ENCODE peak calls at places on chromosomes 5 and 9, in five cellular contexts. One of them, this sample, is unnamed.
A peak's percentile ranks its signal among the peaks of the same experiment; 100 is the strongest.

GRCh38 chr9:97666907-97667686 is 30.0 kb downstream of the XPA start:
- DNase-seq in breast epithelium: no peak
- DNase-seq in gastrocnemius medialis: no peak
- DNase-seq in astrocyte: no peak
- DNase-seq in Panc1: no peak
- DNase-seq in this sample: no peak

GRCh38 chr5:125961150-125961549 is 462.1 kb upstream of the GRAMD2B start:
- DNase-seq in breast epithelium: no peak
- DNase-seq in gastrocnemius medialis: no peak
- DNase-seq in astrocyte: no peak
- DNase-seq in Panc1: no peak
- DNase-seq in this sample: no peak

GRCh38 chr5:96250782-96251181 is 182.3 kb downstream of the PCSK1 start:
- DNase-seq in breast epithelium: no peak
- DNase-seq in gastrocnemius medialis: no peak
- DNase-seq in astrocyte: no peak
- DNase-seq in Panc1: no peak
- DNase-seq in this sample: no peak

GRCh38 chr5:103373576-103374472 is 115.3 kb downstream of the MACIR start:
- DNase-seq in breast epithelium: no peak
- DNase-seq in gastrocnemius medialis: no peak
- DNase-seq in astrocyte: no peak
- DNase-seq in Panc1: no peak
- DNase-seq in this sample: no peak

GRCh38 chr9:38659538-38659937 is 39.1 kb upstream of the ANKRD18A start:
- DNase-seq in breast epithelium: no peak
- DNase-seq in gastrocnemius medialis: no peak
- DNase-seq in astrocyte: no peak
- DNase-seq in Panc1: no peak
- DNase-seq in this sample: no peak

GRCh38 chr5:143119881-143120341 is 283.6 kb downstream of the NR3C1 start:
- DNase-seq in breast epithelium: no peak
- DNase-seq in gastrocnemius medialis: no peak
- DNase-seq in astrocyte: no peak
- DNase-seq in Panc1: no peak
- DNase-seq in this sample: no peak

GRCh38 chr5:133962801-133963476 is 5.5 kb downstream of the C5orf15 start:
- DNase-seq in breast epithelium: no peak
- DNase-seq in gastrocnemius medialis: no peak
- DNase-seq in astrocyte: peak; percentile 91
- DNase-seq in Panc1: no peak
- DNase-seq in this sample: no peak

GRCh38 chr9:124776952-124777645 is at the start of gene OLFML2A:
- DNase-seq in breast epithelium: peak; percentile 51
- DNase-seq in gastrocnemius medialis: no peak
- DNase-seq in astrocyte: no peak
- DNase-seq in Panc1: no peak
- DNase-seq in this sample: no peak

GRCh38 chr9:109417054-109417453 is 81.1 kb downstream of the PTPN3 start:
- DNase-seq in breast epithelium: no peak
- DNase-seq in gastrocnemius medialis: no peak
- DNase-seq in astrocyte: peak; percentile 22
- DNase-seq in Panc1: no peak
- DNase-seq in this sample: no peak

GRCh38 chr5:22560115-22560514 is 293.0 kb downstream of the CDH12 start:
- DNase-seq in breast epithelium: no peak
- DNase-seq in gastrocnemius medialis: no peak
- DNase-seq in astrocyte: peak; percentile 78
- DNase-seq in Panc1: no peak
- DNase-seq in this sample: no peak

GRCh38 chr5:141898448-141899094 is 20.4 kb upstream of the PCDH1 start:
- DNase-seq in breast epithelium: no peak
- DNase-seq in gastrocnemius medialis: no peak
- DNase-seq in astrocyte: no peak
- DNase-seq in Panc1: no peak
- DNase-seq in this sample: no peak

GRCh38 chr9:128715436-128715750 is 8.5 kb downstream of the ZDHHC12 start:
- DNase-seq in breast epithelium: no peak
- DNase-seq in gastrocnemius medialis: no peak
- DNase-seq in astrocyte: no peak
- DNase-seq in Panc1: no peak
- DNase-seq in this sample: no peak

GRCh38 chr5:149782018-149782899 is 52.1 kb downstream of the PPARGC1B start:
- DNase-seq in breast epithelium: no peak
- DNase-seq in gastrocnemius medialis: no peak
- DNase-seq in astrocyte: peak; percentile 62
- DNase-seq in Panc1: no peak
- DNase-seq in this sample: no peak

GRCh38 chr9:97900738-97901565 is 21.3 kb downstream of the TRMO start:
- DNase-seq in breast epithelium: no peak
- DNase-seq in gastrocnemius medialis: no peak
- DNase-seq in astrocyte: peak; percentile 13
- DNase-seq in Panc1: no peak
- DNase-seq in this sample: no peak

GRCh38 chr9:104772707-104773106 is 8.8 kb downstream of the NIPSNAP3B start:
- DNase-seq in breast epithelium: no peak
- DNase-seq in gastrocnemius medialis: peak; percentile 46
- DNase-seq in astrocyte: no peak
- DNase-seq in Panc1: no peak
- DNase-seq in this sample: no peak

GRCh38 chr5:1513326-1514026 is 10.3 kb downstream of the LPCAT1 start:
- DNase-seq in breast epithelium: peak; percentile 31
- DNase-seq in gastrocnemius medialis: peak; percentile 1
- DNase-seq in astrocyte: no peak
- DNase-seq in Panc1: no peak
- DNase-seq in this sample: peak; percentile 1

GRCh38 chr5:81825237-81825636 is 74.3 kb upstream of the SSBP2 start:
- DNase-seq in breast epithelium: peak; percentile 59
- DNase-seq in gastrocnemius medialis: peak; percentile 47
- DNase-seq in astrocyte: peak; percentile 63
- DNase-seq in Panc1: no peak
- DNase-seq in this sample: no peak

GRCh38 chr9:17425379-17425778 is 153.5 kb upstream of the SH3GL2 start:
- DNase-seq in breast epithelium: no peak
- DNase-seq in gastrocnemius medialis: no peak
- DNase-seq in astrocyte: no peak
- DNase-seq in Panc1: no peak
- DNase-seq in this sample: no peak
- TF ChIP-seq CTCF in breast epithelium: no peak
- TF ChIP-seq CTCF in gastrocnemius medialis: no peak
- TF ChIP-seq CTCF in astrocyte: no peak
- TF ChIP-seq CTCF in Panc1: no peak
- TF ChIP-seq CTCF in this sample: no peak

GRCh38 chr9:95067057-95067456 is 250.5 kb downstream of the FANCC start:
- DNase-seq in breast epithelium: no peak
- DNase-seq in gastrocnemius medialis: no peak
- DNase-seq in astrocyte: no peak
- DNase-seq in Panc1: no peak
- DNase-seq in this sample: no peak

GRCh38 chr9:95065224-95065623 is 252.3 kb downstream of the FANCC start:
- DNase-seq in breast epithelium: no peak
- DNase-seq in gastrocnemius medialis: no peak
- DNase-seq in astrocyte: no peak
- DNase-seq in Panc1: no peak
- DNase-seq in this sample: no peak

GRCh38 chr9:95071450-95071849 is 246.1 kb downstream of the FANCC start:
- DNase-seq in breast epithelium: no peak
- DNase-seq in gastrocnemius medialis: no peak
- DNase-seq in astrocyte: no peak
- DNase-seq in Panc1: no peak
- DNase-seq in this sample: no peak

GRCh38 chr9:95070549-95071021 is 246.9 kb downstream of the FANCC start:
- DNase-seq in breast epithelium: no peak
- DNase-seq in gastrocnemius medialis: no peak
- DNase-seq in astrocyte: no peak
- DNase-seq in Panc1: no peak
- DNase-seq in this sample: no peak

DNA sequence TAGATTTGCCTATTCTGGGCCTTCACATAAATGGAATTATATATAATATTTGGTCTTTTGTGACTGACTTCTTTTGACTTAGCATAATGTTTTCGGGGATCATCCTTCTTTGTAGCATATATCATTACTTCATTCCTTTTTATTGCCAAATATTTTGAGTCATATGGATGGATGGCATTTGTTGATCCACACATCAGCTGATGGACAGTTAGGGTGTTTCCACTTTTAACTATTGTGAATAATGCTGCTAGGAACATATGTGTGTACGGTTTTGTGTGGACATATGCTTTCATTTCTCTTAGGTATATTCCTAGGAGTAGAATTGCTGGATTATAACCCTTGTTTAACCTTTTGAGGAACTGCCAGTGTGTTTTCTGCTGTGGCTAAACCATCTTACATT is 249.6 kb downstream of the FANCC start:
- DNase-seq in breast epithelium: no peak
- DNase-seq in gastrocnemius medialis: no peak
- DNase-seq in astrocyte: no peak
- DNase-seq in Panc1: no peak
- DNase-seq in this sample: no peak
- H3K4me1 ChIP-seq in breast epithelium: no peaks in the 10 kb centered on the region
- H3K4me1 ChIP-seq in gastrocnemius medialis: peaks cover 100% of the 10 kb centered on the region
- H3K4me1 ChIP-seq in astrocyte: no peaks in the 10 kb centered on the region
- H3K4me1 ChIP-seq in Panc1: peaks cover 17% of the 10 kb centered on the region
- H3K4me1 ChIP-seq in this sample: peaks cover 100% of the 10 kb centered on the region

GRCh38 chr5:17620627-17621026 is 10.4 kb downstream of the TAF11L12 start:
- DNase-seq in breast epithelium: no peak
- DNase-seq in gastrocnemius medialis: no peak
- DNase-seq in astrocyte: no peak
- DNase-seq in Panc1: no peak
- DNase-seq in this sample: no peak
- TF ChIP-seq CTCF in breast epithelium: no peak
- TF ChIP-seq CTCF in gastrocnemius medialis: no peak
- TF ChIP-seq CTCF in astrocyte: no peak
- TF ChIP-seq CTCF in Panc1: peak; percentile 62
- TF ChIP-seq CTCF in this sample: no peak

GRCh38 chr5:56467176-56467717 is 234.1 kb upstream of the ANKRD55 start:
- DNase-seq in breast epithelium: no peak
- DNase-seq in gastrocnemius medialis: no peak
- DNase-seq in astrocyte: no peak
- DNase-seq in Panc1: no peak
- DNase-seq in this sample: no peak
- H3K4me1 ChIP-seq in breast epithelium: peaks cover 3% of the 10 kb centered on the region
- H3K4me1 ChIP-seq in gastrocnemius medialis: peaks cover 5% of the 10 kb centered on the region
- H3K4me1 ChIP-seq in astrocyte: no peaks in the 10 kb centered on the region
- H3K4me1 ChIP-seq in Panc1: no peaks in the 10 kb centered on the region
- H3K4me1 ChIP-seq in this sample: no peaks in the 10 kb centered on the region

GRCh38 chr5:170630711-170631141 is 126.9 kb downstream of the KCNIP1 start:
- DNase-seq in breast epithelium: no peak
- DNase-seq in gastrocnemius medialis: no peak
- DNase-seq in astrocyte: no peak
- DNase-seq in Panc1: no peak
- DNase-seq in this sample: no peak

GRCh38 chr5:170632985-170633234 is 129.1 kb downstream of the KCNIP1 start:
- DNase-seq in breast epithelium: no peak
- DNase-seq in gastrocnemius medialis: no peak
- DNase-seq in astrocyte: no peak
- DNase-seq in Panc1: no peak
- DNase-seq in this sample: peak; percentile 19

GRCh38 chr5:170630226-170630625 is 126.4 kb downstream of the KCNIP1 start:
- DNase-seq in breast epithelium: no peak
- DNase-seq in gastrocnemius medialis: no peak
- DNase-seq in astrocyte: no peak
- DNase-seq in Panc1: no peak
- DNase-seq in this sample: no peak

GRCh38 chr5:170632266-170632984 is 128.6 kb downstream of the KCNIP1 start:
- DNase-seq in breast epithelium: no peak
- DNase-seq in gastrocnemius medialis: no peak
- DNase-seq in astrocyte: no peak
- DNase-seq in Panc1: no peak
- DNase-seq in this sample: no peak

DNA sequence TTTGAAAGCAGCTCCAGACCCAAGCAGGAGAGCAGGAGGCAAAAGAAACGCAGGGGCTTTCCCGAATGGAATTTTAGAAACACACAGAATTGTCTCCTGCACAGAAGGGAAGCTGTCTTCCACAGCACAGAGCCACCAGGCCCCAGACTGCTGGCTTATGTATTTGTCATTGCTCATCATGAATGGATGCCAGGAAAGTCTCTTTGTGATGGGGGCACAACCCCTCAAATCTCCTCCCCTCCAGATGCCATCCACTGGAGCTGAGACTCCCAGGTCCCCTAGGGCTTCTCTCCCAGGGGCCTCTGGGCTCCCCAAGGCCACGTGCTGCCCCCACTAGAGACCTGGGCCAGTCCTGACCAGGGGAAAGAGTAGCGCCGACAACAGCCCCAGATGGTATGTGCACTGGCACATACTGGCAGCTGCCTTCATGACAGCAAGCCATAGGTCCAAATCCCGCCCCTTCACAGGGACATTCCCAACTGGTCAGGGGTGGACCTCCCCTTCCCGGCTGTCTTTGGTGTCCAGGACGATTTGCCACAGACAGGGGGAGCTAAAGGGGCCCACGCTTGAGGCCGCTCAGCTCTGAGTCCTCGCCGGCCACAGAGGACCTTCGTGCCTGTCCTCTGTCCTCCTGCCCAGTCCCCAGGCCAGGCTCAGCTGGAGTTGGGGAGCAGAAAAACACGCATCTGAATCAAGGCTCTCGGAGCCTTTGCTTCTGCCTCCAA is 127.8 kb downstream of the KCNIP1 start:
- DNase-seq in breast epithelium: no peak
- DNase-seq in gastrocnemius medialis: no peak
- DNase-seq in astrocyte: no peak
- DNase-seq in Panc1: no peak
- DNase-seq in this sample: no peak
- TF ChIP-seq CTCF in breast epithelium: no peak
- TF ChIP-seq CTCF in gastrocnemius medialis: no peak
- TF ChIP-seq CTCF in astrocyte: no peak
- TF ChIP-seq CTCF in Panc1: peak; percentile 47
- TF ChIP-seq CTCF in this sample: no peak

DNA sequence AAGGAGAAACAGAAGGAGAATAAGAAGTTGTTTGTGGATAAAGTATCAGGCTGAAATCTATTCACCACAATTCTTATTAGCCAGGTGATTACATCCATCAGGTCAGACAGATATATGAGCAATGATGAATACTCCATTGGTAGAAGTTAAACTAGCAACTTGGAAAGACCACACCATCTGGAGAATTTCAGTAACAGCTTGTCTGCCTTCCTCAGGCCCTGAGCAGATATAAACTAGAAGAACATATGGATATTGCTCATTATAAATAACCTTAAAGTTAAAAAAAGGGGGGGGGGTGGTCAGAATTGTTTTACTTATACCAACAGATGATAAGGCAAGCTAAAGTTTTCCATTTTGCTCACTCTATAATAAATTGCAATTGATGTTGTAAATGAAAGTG is 10.4 kb downstream of the DAB2 start:
- DNase-seq in breast epithelium: no peak
- DNase-seq in gastrocnemius medialis: no peak
- DNase-seq in astrocyte: no peak
- DNase-seq in Panc1: no peak
- DNase-seq in this sample: no peak
- H3K4me1 ChIP-seq in breast epithelium: peaks cover 29% of the 10 kb centered on the region
- H3K4me1 ChIP-seq in gastrocnemius medialis: peaks cover 20% of the 10 kb centered on the region
- H3K4me1 ChIP-seq in astrocyte: peaks cover 12% of the 10 kb centered on the region
- H3K4me1 ChIP-seq in Panc1: no peaks in the 10 kb centered on the region
- H3K4me1 ChIP-seq in this sample: peaks cover 50% of the 10 kb centered on the region

DNA sequence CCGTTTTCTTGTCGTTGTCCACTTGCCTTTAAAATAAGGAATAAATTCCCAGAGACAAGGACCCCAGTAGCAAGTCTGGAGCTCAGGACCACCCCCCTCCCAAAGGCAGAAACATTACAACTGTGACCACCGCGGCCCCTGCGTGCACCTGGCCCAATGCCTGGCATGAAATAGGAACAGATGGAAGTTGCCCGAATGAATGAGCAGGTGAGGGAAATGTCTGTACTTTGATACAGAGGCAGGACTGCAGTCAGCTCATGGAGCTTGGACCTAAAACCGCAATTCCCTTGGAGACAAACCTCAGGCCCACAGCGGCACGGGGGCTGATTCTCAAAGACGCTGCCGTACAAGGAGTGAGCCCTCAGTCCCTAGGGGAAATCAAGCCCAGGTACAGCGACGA is 55.3 kb upstream of the SARDH start:
- DNase-seq in breast epithelium: no peak
- DNase-seq in gastrocnemius medialis: no peak
- DNase-seq in astrocyte: no peak
- DNase-seq in Panc1: no peak
- DNase-seq in this sample: no peak
- TF ChIP-seq CTCF in breast epithelium: no peak
- TF ChIP-seq CTCF in gastrocnemius medialis: no peak
- TF ChIP-seq CTCF in astrocyte: no peak
- TF ChIP-seq CTCF in Panc1: no peak
- TF ChIP-seq CTCF in this sample: no peak